ENCODE peak calls at places on chromosomes 16 and 17, in eight cellular contexts. One of them, this sample, is unnamed.

GRCh38 chr17:2924211-2924610 is 128.0 kb downstream of the RAP1GAP2 start:
- DNase-seq in A549: no peak
- DNase-seq in GM12891: no peak
- DNase-seq in GM12878: no peak
- DNase-seq in uterus: no peak
- DNase-seq in stomach: no peak
- DNase-seq in tibial nerve: no peak
- DNase-seq in IMR-90: peak
- DNase-seq in this sample: no peak

GRCh38 chr17:56297142-56297541 is 143.9 kb downstream of the ANKFN1 start:
- DNase-seq in A549: no peak
- DNase-seq in IMR-90: peak
- DNase-seq in GM12878: no peak
- DNase-seq in uterus: no peak
- DNase-seq in tibial nerve: no peak
- DNase-seq in GM12891: no peak
- DNase-seq in stomach: no peak
- DNase-seq in this sample: no peak

GRCh38 chr17:55634702-55635101 is 88.0 kb downstream of the TMEM100 start:
- DNase-seq in uterus: no peak
- DNase-seq in IMR-90: no peak
- DNase-seq in GM12878: no peak
- DNase-seq in stomach: no peak
- DNase-seq in A549: no peak
- DNase-seq in tibial nerve: no peak
- DNase-seq in GM12891: no peak
- DNase-seq in this sample: no peak

GRCh38 chr16:50310308-50311133 is 44.2 kb downstream of the ADCY7 start:
- DNase-seq in GM12891: no peak
- DNase-seq in stomach: peak
- DNase-seq in GM12878: no peak
- DNase-seq in uterus: no peak
- DNase-seq in tibial nerve: no peak
- DNase-seq in IMR-90: no peak
- DNase-seq in A549: no peak
- DNase-seq in this sample: no peak

GRCh38 chr16:84266451-84266850 is 26.6 kb upstream of the KCNG4 start:
- DNase-seq in GM12878: peak
- DNase-seq in IMR-90: peak
- DNase-seq in GM12891: peak
- DNase-seq in stomach: no peak
- DNase-seq in tibial nerve: no peak
- DNase-seq in uterus: peak
- DNase-seq in A549: peak
- DNase-seq in this sample: peak

GRCh38 chr17:9232591-9233270 is 211.4 kb downstream of the NTN1 start:
- DNase-seq in tibial nerve: no peak
- DNase-seq in GM12878: no peak
- DNase-seq in A549: no peak
- DNase-seq in GM12891: no peak
- DNase-seq in uterus: peak
- DNase-seq in stomach: no peak
- DNase-seq in IMR-90: no peak
- DNase-seq in this sample: no peak

GRCh38 chr17:41975099-41976083 is 8.8 kb downstream of the CNP start:
- DNase-seq in A549: no peak
- DNase-seq in tibial nerve: no peak
- DNase-seq in stomach: no peak
- DNase-seq in GM12891: no peak
- DNase-seq in IMR-90: peak
- DNase-seq in GM12878: no peak
- DNase-seq in uterus: no peak
- DNase-seq in this sample: no peak

GRCh38 chr16:78230832-78231231 is 131.4 kb downstream of the WWOX start:
- DNase-seq in stomach: no peak
- DNase-seq in uterus: peak
- DNase-seq in GM12878: no peak
- DNase-seq in A549: peak
- DNase-seq in IMR-90: peak
- DNase-seq in GM12891: no peak
- DNase-seq in tibial nerve: no peak
- DNase-seq in this sample: no peak

GRCh38 chr17:16091773-16092172 is 92.1 kb downstream of the TTC19 start:
- DNase-seq in uterus: no peak
- DNase-seq in IMR-90: no peak
- DNase-seq in tibial nerve: no peak
- DNase-seq in GM12878: no peak
- DNase-seq in A549: no peak
- DNase-seq in GM12891: no peak
- DNase-seq in stomach: no peak
- DNase-seq in this sample: no peak

GRCh38 chr16:28981517-28981916 is 3.3 kb upstream of the LAT start:
- DNase-seq in GM12878: no peak
- DNase-seq in stomach: no peak
- DNase-seq in tibial nerve: no peak
- DNase-seq in uterus: no peak
- DNase-seq in GM12891: no peak
- DNase-seq in A549: peak
- DNase-seq in IMR-90: no peak
- DNase-seq in this sample: peak

GRCh38 chr16:89117975-89118289 is 24.3 kb downstream of the ACSF3 start:
- DNase-seq in A549: no peak
- DNase-seq in uterus: no peak
- DNase-seq in GM12878: no peak
- DNase-seq in IMR-90: no peak
- DNase-seq in stomach: no peak
- DNase-seq in GM12891: no peak
- DNase-seq in tibial nerve: no peak
- DNase-seq in this sample: no peak

GRCh38 chr16:82793550-82794244 is 166.9 kb downstream of the CDH13 start:
- DNase-seq in stomach: no peak
- DNase-seq in GM12878: no peak
- DNase-seq in uterus: peak
- DNase-seq in tibial nerve: no peak
- DNase-seq in A549: no peak
- DNase-seq in IMR-90: no peak
- DNase-seq in GM12891: no peak
- DNase-seq in this sample: no peak

GRCh38 chr17:72219136-72219823 is 98.5 kb downstream of the SOX9 start:
- DNase-seq in stomach: no peak
- DNase-seq in A549: no peak
- DNase-seq in uterus: no peak
- DNase-seq in GM12878: no peak
- DNase-seq in GM12891: no peak
- DNase-seq in IMR-90: no peak
- DNase-seq in tibial nerve: no peak
- DNase-seq in this sample: no peak

GRCh38 chr17:62995377-62995885 is 29.4 kb downstream of the TANC2 start:
- DNase-seq in A549: peak
- DNase-seq in IMR-90: peak
- DNase-seq in stomach: peak
- DNase-seq in GM12891: no peak
- DNase-seq in uterus: no peak
- DNase-seq in tibial nerve: no peak
- DNase-seq in GM12878: no peak
- DNase-seq in this sample: peak

GRCh38 chr16:10831899-10832886 is 13.6 kb upstream of the TVP23A start:
- DNase-seq in GM12878: no peak
- DNase-seq in tibial nerve: no peak
- DNase-seq in GM12891: no peak
- DNase-seq in A549: no peak
- DNase-seq in uterus: no peak
- DNase-seq in IMR-90: no peak
- DNase-seq in stomach: no peak
- DNase-seq in this sample: no peak
- TF ChIP-seq POLR2A in GM12878: no peak
- TF ChIP-seq POLR2A in tibial nerve: no peak
- TF ChIP-seq POLR2A in GM12891: no peak
- TF ChIP-seq POLR2A in A549: no peak
- TF ChIP-seq POLR2A in uterus: no peak
- TF ChIP-seq POLR2A in IMR-90: no peak
- TF ChIP-seq POLR2A in stomach: no peak
- TF ChIP-seq POLR2A in this sample: no peak

GRCh38 chr16:30746638-30747160 is 1.5 kb upstream of the PHKG2 start:
- DNase-seq in tibial nerve: no peak
- DNase-seq in stomach: no peak
- DNase-seq in A549: no peak
- DNase-seq in GM12878: no peak
- DNase-seq in IMR-90: no peak
- DNase-seq in GM12891: no peak
- DNase-seq in uterus: no peak
- DNase-seq in this sample: no peak

GRCh38 chr16:30745082-30745481 is 3.1 kb upstream of the PHKG2 start:
- DNase-seq in tibial nerve: no peak
- DNase-seq in uterus: no peak
- DNase-seq in GM12878: no peak
- DNase-seq in A549: no peak
- DNase-seq in stomach: no peak
- DNase-seq in IMR-90: no peak
- DNase-seq in GM12891: no peak
- DNase-seq in this sample: no peak

GRCh38 chr16:30748634-30749445 is 615 bp downstream of the PHKG2 start:
- DNase-seq in tibial nerve: no peak
- DNase-seq in IMR-90: peak
- DNase-seq in stomach: no peak
- DNase-seq in GM12878: no peak
- DNase-seq in uterus: peak
- DNase-seq in A549: peak
- DNase-seq in GM12891: peak
- DNase-seq in this sample: peak

GRCh38 chr16:30747331-30747730 is 894 bp upstream of the PHKG2 start:
- DNase-seq in A549: no peak
- DNase-seq in GM12878: no peak
- DNase-seq in GM12891: no peak
- DNase-seq in tibial nerve: no peak
- DNase-seq in stomach: no peak
- DNase-seq in IMR-90: peak
- DNase-seq in uterus: no peak
- DNase-seq in this sample: no peak

GRCh38 chr16:30747799-30748633 is at the start of gene PHKG2:
- DNase-seq in A549: peak
- DNase-seq in IMR-90: peak
- DNase-seq in uterus: peak
- DNase-seq in stomach: peak
- DNase-seq in GM12891: peak
- DNase-seq in tibial nerve: peak
- DNase-seq in GM12878: peak
- DNase-seq in this sample: peak
- TF ChIP-seq POLR2A in A549: peak
- TF ChIP-seq POLR2A in IMR-90: peak
- TF ChIP-seq POLR2A in uterus: peak
- TF ChIP-seq POLR2A in stomach: no peak
- TF ChIP-seq POLR2A in GM12891: peak
- TF ChIP-seq POLR2A in tibial nerve: peak
- TF ChIP-seq POLR2A in GM12878: peak
- TF ChIP-seq POLR2A in this sample: peak

GRCh38 chr17:81846743-81847689 is 12.2 kb upstream of the PPP1R27 start:
- DNase-seq in uterus: no peak
- DNase-seq in GM12891: no peak
- DNase-seq in stomach: no peak
- DNase-seq in GM12878: no peak
- DNase-seq in tibial nerve: no peak
- DNase-seq in A549: no peak
- DNase-seq in IMR-90: no peak
- DNase-seq in this sample: no peak
- TF ChIP-seq POLR2A in uterus: no peak
- TF ChIP-seq POLR2A in GM12891: no peak
- TF ChIP-seq POLR2A in stomach: no peak
- TF ChIP-seq POLR2A in GM12878: peak
- TF ChIP-seq POLR2A in tibial nerve: no peak
- TF ChIP-seq POLR2A in A549: no peak
- TF ChIP-seq POLR2A in IMR-90: no peak
- TF ChIP-seq POLR2A in this sample: no peak

GRCh38 chr17:64083093-64083492 is 46.9 kb downstream of the ERN1 start:
- DNase-seq in stomach: no peak
- DNase-seq in IMR-90: no peak
- DNase-seq in uterus: no peak
- DNase-seq in GM12891: no peak
- DNase-seq in tibial nerve: no peak
- DNase-seq in GM12878: no peak
- DNase-seq in A549: no peak
- DNase-seq in this sample: no peak

GRCh38 chr17:64083571-64084085 is 46.3 kb downstream of the ERN1 start:
- DNase-seq in GM12891: no peak
- DNase-seq in uterus: no peak
- DNase-seq in A549: no peak
- DNase-seq in IMR-90: no peak
- DNase-seq in GM12878: no peak
- DNase-seq in stomach: no peak
- DNase-seq in tibial nerve: no peak
- DNase-seq in this sample: no peak

GRCh38 chr17:64084086-64084939 is 45.6 kb downstream of the ERN1 start:
- DNase-seq in A549: peak
- DNase-seq in stomach: peak
- DNase-seq in GM12891: no peak
- DNase-seq in uterus: no peak
- DNase-seq in tibial nerve: no peak
- DNase-seq in IMR-90: peak
- DNase-seq in GM12878: no peak
- DNase-seq in this sample: peak

GRCh38 chr17:64080174-64080618 is 49.7 kb downstream of the ERN1 start:
- DNase-seq in uterus: no peak
- DNase-seq in stomach: no peak
- DNase-seq in A549: no peak
- DNase-seq in tibial nerve: no peak
- DNase-seq in GM12878: no peak
- DNase-seq in IMR-90: no peak
- DNase-seq in GM12891: no peak
- DNase-seq in this sample: no peak

DNA sequence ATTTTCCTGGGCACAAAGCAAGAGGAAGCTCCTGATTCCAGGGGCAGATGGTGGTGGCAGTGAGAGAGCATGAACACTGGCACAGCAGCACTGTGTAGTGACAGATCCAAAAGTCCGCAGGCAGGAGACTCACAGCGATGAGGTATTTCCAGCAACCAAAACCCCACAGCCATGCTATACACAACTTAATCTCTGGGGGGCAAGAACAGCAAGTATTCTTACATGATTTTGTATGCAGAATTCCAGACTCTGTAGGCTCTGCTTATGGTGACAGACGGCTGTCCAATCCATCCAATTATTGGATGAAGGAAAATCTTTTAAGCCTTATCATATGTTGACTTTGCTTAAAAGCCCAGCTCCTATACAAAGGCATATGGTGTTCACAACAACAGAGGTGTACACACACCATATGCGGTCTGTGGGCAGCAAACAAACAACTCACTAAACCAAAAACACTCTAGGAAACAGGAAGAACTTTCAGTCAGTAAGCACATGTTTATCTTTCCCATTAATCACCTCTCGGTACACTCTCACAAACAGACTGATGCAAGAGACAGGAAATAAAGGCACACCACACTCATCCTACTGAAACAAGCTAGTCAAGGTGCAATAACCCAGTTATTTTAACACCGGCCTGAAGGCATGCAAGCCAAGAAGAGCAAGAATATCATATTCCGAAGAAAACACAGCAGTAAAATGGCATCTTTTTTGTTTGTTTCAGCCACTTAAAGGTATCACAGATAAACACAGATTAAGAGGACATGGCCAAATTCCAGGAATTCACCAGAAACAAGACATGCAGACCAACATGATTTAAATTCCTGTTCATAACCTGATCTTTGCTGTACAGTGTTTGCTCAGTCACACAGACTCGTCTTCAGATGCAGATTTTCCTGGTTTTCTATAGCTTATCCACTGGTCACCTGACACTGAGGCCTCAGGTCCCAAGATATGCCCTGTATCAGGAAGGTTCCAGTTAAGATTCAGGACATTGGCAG is 47.8 kb downstream of the ERN1 start:
- DNase-seq in A549: peak
- DNase-seq in GM12891: no peak
- DNase-seq in IMR-90: peak
- DNase-seq in GM12878: peak
- DNase-seq in tibial nerve: no peak
- DNase-seq in uterus: no peak
- DNase-seq in stomach: no peak
- DNase-seq in this sample: peak
- TF ChIP-seq POLR2A in A549: no peak
- TF ChIP-seq POLR2A in GM12891: no peak
- TF ChIP-seq POLR2A in IMR-90: no peak
- TF ChIP-seq POLR2A in GM12878: no peak
- TF ChIP-seq POLR2A in tibial nerve: no peak
- TF ChIP-seq POLR2A in uterus: no peak
- TF ChIP-seq POLR2A in stomach: no peak
- TF ChIP-seq POLR2A in this sample: no peak

This sample was measured in erythroblast.